ENCODE peak calls at places on chromosome 19, in four cellular contexts. B is esophagus muscularis mucosa, V is cardiac fibroblast, I is breast epithelium. F is an unnamed sample.

GRCh38 chr19:19525611-19526380 is 2.9 kb upstream of the YJEFN3 start:
- DNase-seq in B (no peak), V (no peak), I (no peak), F (no peak)

GRCh38 chr19:47821460-47822020 is at the start of gene CRX:
- DNase-seq in B (no peak), I (no peak), V (no peak), F (no peak)

GRCh38 chr19:49338691-49339363 is 3.6 kb downstream of the CD37 start:
- DNase-seq in I (peak; percentile 94), V (peak; percentile 50), B (peak; percentile 92), F (no peak)

GRCh38 chr19:294341-294818 is 3.2 kb upstream of the PLPP2 start:
- DNase-seq in V (no peak), I (no peak), B (no peak), F (no peak)

GRCh38 chr19:45477713-45478453 is 10.1 kb downstream of the FOSB start:
- DNase-seq in V (no peak), B (no peak), I (no peak), F (no peak)

GRCh38 chr19:30167976-30168635 is 204.1 kb upstream of the ZNF536 start:
- DNase-seq in I (no peak), V (no peak), B (peak; percentile 84), F (no peak)

GRCh38 chr19:42466521-42467436 is 24.0 kb upstream of the CXCL17 start:
- DNase-seq in B (no peak), V (peak; percentile 55), I (no peak), F (no peak)

GRCh38 chr19:12364391-12365093 is 941 bp downstream of the ZNF442 start:
- DNase-seq in V (peak; percentile 26), B (no peak), I (no peak), F (no peak)

GRCh38 chr19:55437410-55437809 is 5.7 kb downstream of the SHISA7 start:
- DNase-seq in V (peak; percentile 73), I (no peak), B (no peak), F (no peak)

GRCh38 chr19:55165952-55166529 is 372 bp downstream of the DNAAF3 start:
- DNase-seq in V (peak; percentile 77), I (peak; percentile 32), B (no peak), F (peak; percentile 92)

GRCh38 chr19:35207391-35207871 is 21.1 kb downstream of the FAM187B start:
- DNase-seq in I (no peak), B (peak; percentile 75), V (no peak), F (no peak)

GRCh38 chr19:40223135-40223822 is 3.2 kb downstream of the CCNP start:
- DNase-seq in V (no peak), I (no peak), B (no peak), F (peak; percentile 82)
- TF ChIP-seq CTCF in V (no peak), I (no peak), B (no peak), F (no peak)

DNA sequence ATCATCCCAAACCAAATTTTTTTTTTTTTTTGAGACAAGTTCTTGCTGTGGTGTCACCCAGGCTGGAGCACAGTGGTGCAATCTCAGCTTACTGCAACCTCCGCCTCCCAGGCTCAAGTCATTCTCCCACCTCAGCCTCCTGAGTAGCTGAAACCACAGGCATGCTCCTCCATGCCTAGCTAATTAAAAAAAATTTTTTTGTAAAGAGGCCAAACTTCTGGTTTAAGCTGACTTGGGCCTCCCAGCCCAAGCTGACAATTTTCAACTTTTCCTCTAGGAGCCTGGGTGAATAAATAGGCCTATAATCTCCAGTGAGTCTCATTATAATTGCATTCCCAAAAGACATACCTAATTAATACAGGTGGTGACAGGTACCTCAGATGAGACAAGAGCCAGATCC is 22.1 kb upstream of the OLFM2 start:
- DNase-seq in V (peak; percentile 89), I (peak; percentile 54), B (no peak), F (no peak)
- TF ChIP-seq CTCF in V (no peak), I (no peak), B (no peak), F (no peak)

DNA sequence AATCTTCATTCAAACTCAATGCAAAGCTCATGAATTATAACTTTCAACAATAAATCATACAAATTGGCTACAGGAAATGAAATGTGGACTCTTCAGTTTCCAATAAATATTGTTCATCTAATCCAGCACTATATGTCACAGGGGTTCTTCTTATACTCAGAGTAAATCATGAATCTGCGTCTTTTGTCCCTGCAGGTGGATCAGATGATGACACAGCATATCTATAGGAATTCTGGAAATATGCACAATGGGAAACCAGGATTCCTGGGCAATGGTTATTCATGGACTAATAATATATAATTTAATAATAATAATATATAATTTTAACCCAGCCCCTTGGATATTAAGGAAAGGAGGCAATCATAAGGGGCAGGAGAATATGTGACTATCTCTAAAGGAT is 8.4 kb downstream of the ZNF573 start:
- DNase-seq in V (no peak), B (no peak), I (no peak), F (no peak)
- TF ChIP-seq CTCF in V (no peak), B (no peak), I (no peak), F (no peak)

GRCh38 chr19:50479761-50480251 is 3.2 kb upstream of the GARIN5A start:
- DNase-seq in I (no peak), V (no peak), B (no peak), F (no peak)
- TF ChIP-seq CTCF in I (no peak), V (no peak), B (no peak), F (no peak)

GRCh38 chr19:7924241-7924640 is 1.7 kb downstream of the CTXN1 start:
- DNase-seq in I (no peak), V (no peak), B (no peak), F (no peak)

GRCh38 chr19:7926727-7927604 is 1.0 kb upstream of the CTXN1 start:
- DNase-seq in V (no peak), I (no peak), B (no peak), F (no peak)

GRCh38 chr19:7926021-7926726 is at the start of gene CTXN1:
- DNase-seq in B (no peak), V (peak; percentile 60), I (no peak), F (peak; percentile 93)

GRCh38 chr19:7924651-7925170 is 1.2 kb downstream of the CTXN1 start:
- DNase-seq in I (no peak), B (no peak), V (no peak), F (no peak)

GRCh38 chr19:7925171-7925837 is 631 bp downstream of the CTXN1 start:
- DNase-seq in V (peak; percentile 73), I (peak; percentile 54), B (no peak), F (peak; percentile 95)
- TF ChIP-seq CTCF in V (peak; percentile 79), I (peak; percentile 67), B (peak; percentile 99), F (peak; percentile 98)

GRCh38 chr19:53808710-53809125 is 15.4 kb downstream of the NLRP12 start:
- DNase-seq in I (no peak), B (no peak), V (peak; percentile 74), F (no peak)
- TF ChIP-seq CTCF in I (no peak), B (peak; percentile 37), V (peak; percentile 69), F (peak; percentile 27)

DNA sequence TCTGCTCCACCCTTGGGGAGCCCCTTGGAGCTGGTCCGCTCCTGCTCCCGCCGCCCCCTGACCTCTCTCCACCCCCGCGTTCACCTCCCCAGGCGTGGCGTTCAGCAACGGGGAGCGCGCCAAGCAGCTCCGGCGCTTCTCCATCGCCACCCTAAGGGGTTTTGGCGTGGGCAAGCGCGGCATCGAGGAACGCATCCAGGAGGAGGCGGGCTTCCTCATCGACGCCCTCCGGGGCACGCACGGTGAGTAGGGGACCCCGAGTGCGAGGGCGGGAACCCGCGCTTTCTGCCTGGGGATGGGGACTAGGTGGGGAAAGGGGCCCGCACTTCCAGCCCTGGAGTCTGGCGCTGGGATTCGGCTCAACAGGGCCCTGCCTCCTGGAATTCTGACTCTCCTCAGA is 1.7 kb downstream of the CYP2A13 start:
- DNase-seq in I (no peak), V (no peak), B (no peak), F (no peak)
- TF ChIP-seq CTCF in I (no peak), V (no peak), B (no peak), F (no peak)

F was measured in osteocyte.